ENCODE peak calls at places on chromosomes 1 and 21, in eight cellular contexts. S is mucosa of descending colon, P is endothelial cell, V is nephron progenitor cell, B is stomach, M is fibroblast of lung, C is testis, N is esophagus squamous epithelium. Z is an unnamed sample.

GRCh38 chr21:27756191-27756590 is 789.3 kb upstream of the ADAMTS5 start:
- DNase-seq in S (no peak), P (no peak), V (no peak), B (no peak), M (no peak), C (no peak), N (no peak), Z (no peak)

GRCh38 chr21:38774152-38774551 is 31.6 kb upstream of the ETS2 start:
- DNase-seq in S (no peak), P (no peak), V (no peak), B (no peak), M (no peak), C (no peak), N (no peak), Z (no peak)

GRCh38 chr21:46457801-46458314 is 833 bp upstream of the DIP2A start:
- DNase-seq in S (no peak), P (no peak), V (peak), B (peak), M (peak), C (peak), N (no peak), Z (no peak)

GRCh38 chr1:163440090-163440489 is 118.3 kb downstream of the NUF2 start:
- DNase-seq in S (no peak), P (no peak), V (no peak), B (no peak), M (no peak), C (no peak), N (no peak), Z (no peak)

GRCh38 chr1:219190605-219191004 is 16.9 kb downstream of the LYPLAL1 start:
- DNase-seq in S (no peak), P (no peak), V (no peak), B (no peak), M (no peak), C (no peak), N (no peak), Z (no peak)

GRCh38 chr1:64539808-64540207 is 69.9 kb downstream of the CACHD1 start:
- DNase-seq in S (peak), P (no peak), V (no peak), B (peak), M (peak), C (peak), N (no peak), Z (no peak)

GRCh38 chr1:95222629-95223028 is 11.4 kb upstream of the RWDD3 start:
- DNase-seq in S (no peak), P (no peak), V (no peak), B (no peak), M (no peak), C (no peak), N (no peak), Z (no peak)

GRCh38 chr1:157829210-157829609 is 9.3 kb upstream of the FCRL1 start:
- DNase-seq in S (no peak), P (no peak), V (no peak), B (no peak), M (no peak), C (no peak), N (no peak), Z (no peak)

GRCh38 chr1:12496154-12496961 is 121.7 kb downstream of the DHRS3 start:
- DNase-seq in S (no peak), P (no peak), V (no peak), B (no peak), M (peak), C (peak), N (no peak), Z (no peak)

GRCh38 chr21:41369105-41369914 is 7.5 kb downstream of the MX2 start:
- DNase-seq in S (peak), P (peak), V (peak), B (no peak), M (no peak), C (peak), N (no peak), Z (no peak)
- TF ChIP-seq CTCF in S (no peak), P (no peak), V (peak), B (no peak), M (peak), C (no peak), N (no peak), Z (no peak)

DNA sequence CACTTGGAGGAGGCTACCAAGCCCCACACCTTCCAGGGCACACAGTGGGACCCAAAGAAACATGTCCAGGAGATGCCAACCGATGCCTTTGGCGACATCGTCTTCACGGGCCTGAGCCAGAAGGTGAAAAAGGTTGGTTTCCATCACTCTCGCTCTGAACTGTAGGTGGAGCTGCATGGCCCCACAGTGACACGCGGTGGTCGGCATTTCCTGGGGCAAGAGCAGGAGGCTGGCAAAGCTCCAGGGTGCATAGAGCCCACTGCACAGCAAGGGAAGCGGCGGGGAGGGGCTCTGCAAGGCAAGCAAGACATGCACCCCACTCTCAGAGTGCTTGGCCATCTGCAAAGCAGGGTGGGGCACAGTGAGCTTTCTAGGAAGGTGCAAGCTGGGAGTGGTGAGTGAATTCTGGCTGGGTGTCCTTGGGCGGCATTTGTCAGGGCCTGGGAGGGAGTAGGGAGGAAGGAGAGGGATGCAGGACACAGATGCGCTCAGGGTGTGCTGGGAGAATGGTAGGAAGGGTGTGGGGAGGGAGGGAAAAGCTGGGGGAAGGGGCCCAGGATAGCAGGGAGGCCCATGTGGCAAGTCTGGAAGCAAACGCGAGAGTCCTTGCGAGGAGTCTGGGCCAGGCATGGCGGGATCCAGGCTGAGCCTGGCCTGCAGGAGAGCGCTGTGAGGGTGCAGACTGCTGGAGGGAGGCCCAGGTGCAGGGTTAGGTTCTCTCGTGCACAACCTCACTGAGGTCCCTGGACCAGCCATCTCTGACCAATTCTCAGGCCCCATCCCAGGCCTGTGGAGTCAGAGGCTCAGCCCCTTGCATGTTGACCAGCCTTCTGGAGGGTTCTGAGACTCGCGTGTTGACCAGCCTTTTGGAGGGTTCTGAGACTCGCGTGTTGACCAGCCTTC is 11.0 kb downstream of the TRPM2 start:
- DNase-seq in S (no peak), P (no peak), V (no peak), B (no peak), M (no peak), C (no peak), N (no peak), Z (no peak)
- TF ChIP-seq CTCF in S (no peak), P (no peak), V (no peak), B (no peak), M (no peak), C (no peak), N (no peak), Z (no peak)

GRCh38 chr1:196910208-196910607 is 22.4 kb downstream of the CFHR4 start:
- DNase-seq in S (no peak), P (no peak), V (no peak), B (no peak), M (no peak), C (no peak), N (no peak), Z (no peak)
- TF ChIP-seq CTCF in S (no peak), P (peak), V (peak), B (no peak), M (no peak), C (peak), N (no peak), Z (no peak)

DNA sequence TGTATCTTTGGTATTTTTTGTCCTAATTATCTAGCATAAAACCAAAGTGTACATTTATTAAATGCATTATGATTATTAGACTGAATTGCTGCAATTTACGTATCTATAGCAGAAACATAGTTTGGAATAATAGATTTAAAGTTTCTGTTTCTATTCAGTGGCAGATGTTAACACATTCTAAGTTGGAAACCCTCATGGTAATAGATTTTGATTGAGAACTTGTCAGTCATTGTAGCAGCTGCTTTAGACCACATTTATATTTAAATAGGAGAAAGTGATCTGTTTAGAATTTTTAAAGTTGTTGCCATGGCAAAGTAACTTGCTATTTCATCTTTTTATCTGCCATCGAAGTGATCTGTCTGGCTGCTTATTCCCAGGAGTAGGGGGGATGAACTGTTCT is 61.6 kb downstream of the HS2ST1 start:
- DNase-seq in S (no peak), P (no peak), V (no peak), B (no peak), M (no peak), C (no peak), N (no peak), Z (no peak)
- TF ChIP-seq CTCF in S (no peak), P (no peak), V (no peak), B (no peak), M (no peak), C (no peak), N (no peak), Z (no peak)

GRCh38 chr1:77468556-77468955 is 186.7 kb downstream of the AK5 start:
- DNase-seq in S (no peak), P (no peak), V (no peak), B (no peak), M (no peak), C (no peak), N (no peak), Z (no peak)
- TF ChIP-seq CTCF in S (no peak), P (no peak), V (no peak), B (no peak), M (no peak), C (no peak), N (no peak), Z (no peak)

DNA sequence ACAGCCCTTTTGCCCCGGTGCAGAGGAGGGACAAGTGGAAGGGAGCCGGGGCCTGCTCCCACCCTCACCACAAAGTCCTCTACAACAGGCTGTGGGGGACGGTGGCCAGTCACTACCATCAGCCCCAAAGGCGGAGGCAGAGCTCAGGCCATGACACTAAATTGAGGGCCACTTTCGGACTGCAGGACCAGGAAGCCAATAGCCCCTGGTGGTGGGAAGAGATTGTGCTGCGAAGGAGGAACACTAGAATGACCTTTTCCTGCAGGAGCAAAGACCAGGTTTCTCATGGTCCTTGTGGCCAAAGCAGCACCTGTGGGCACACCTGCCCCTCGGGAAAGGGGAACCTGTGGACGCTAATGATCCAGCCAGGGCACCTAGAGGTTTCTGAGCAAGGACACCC is 30.3 kb downstream of the ACTA1 start:
- DNase-seq in S (no peak), P (no peak), V (no peak), B (no peak), M (no peak), C (no peak), N (no peak), Z (no peak)
- TF ChIP-seq CTCF in S (no peak), P (peak), V (peak), B (no peak), M (no peak), C (no peak), N (no peak), Z (no peak)

Z was measured in HFF-Myc.